ENCODE peak calls at places on chromosomes 11 and 22, in six cellular contexts. S is AG04450; Y is neural progenitor cell; O is CD4-positive, CD25-positive, alpha-beta regulatory T cell; E is thoracic aorta; G is suprapubic skin. M is an unnamed sample.
A peak's percentile ranks its signal among the peaks of the same experiment; 100 is the strongest.

GRCh38 chr11:130545449-130546072 is 97.1 kb downstream of the ADAMTS15 start:
- DNase-seq in S (no peak), Y (no peak), O (no peak), E (no peak), G (no peak), M (no peak)

GRCh38 chr22:28922540-28923244 is 39.3 kb downstream of the ZNRF3 start:
- DNase-seq in S (no peak), Y (no peak), O (no peak), E (no peak), G (no peak), M (no peak)

GRCh38 chr22:19862616-19863246 is 8.1 kb upstream of the GNB1L start:
- DNase-seq in S (no peak), Y (no peak), O (no peak), E (no peak), G (no peak), M (no peak)

GRCh38 chr11:106624377-106624776 is 393.9 kb downstream of the GUCY1A2 start:
- DNase-seq in S (no peak), Y (no peak), O (no peak), E (no peak), G (no peak), M (no peak)

GRCh38 chr11:24005202-24005876 is 491.5 kb upstream of the LUZP2 start:
- DNase-seq in S (no peak), Y (no peak), O (no peak), E (no peak), G (no peak), M (peak; percentile 46)

GRCh38 chr11:82731691-82732277 is 1.9 kb downstream of the FAM181B start:
- DNase-seq in S (no peak), Y (peak; percentile 30), O (no peak), E (no peak), G (no peak), M (no peak)

GRCh38 chr22:48785792-48786678 is 1041.6 kb downstream of the BRD1 start:
- DNase-seq in S (no peak), Y (no peak), O (no peak), E (no peak), G (no peak), M (no peak)

GRCh38 chr22:19807914-19808872 is 46.5 kb downstream of the GNB1L start:
- DNase-seq in S (no peak), Y (no peak), O (no peak), E (no peak), G (peak; percentile 53), M (no peak)

GRCh38 chr11:133347988-133348387 is 184.3 kb downstream of the OPCML start:
- DNase-seq in S (no peak), Y (no peak), O (no peak), E (no peak), G (no peak), M (no peak)

GRCh38 chr11:17972987-17973386 is 39.9 kb downstream of the SERGEF start:
- DNase-seq in S (peak; percentile 83), Y (peak; percentile 80), O (no peak), E (no peak), G (no peak), M (no peak)

GRCh38 chr11:70933986-70934583 is 318.3 kb downstream of the SHANK2 start:
- DNase-seq in S (no peak), Y (no peak), O (no peak), E (no peak), G (no peak), M (no peak)

GRCh38 chr11:78851883-78852586 is 277.4 kb upstream of the NARS2 start:
- DNase-seq in S (no peak), Y (no peak), O (no peak), E (no peak), G (no peak), M (no peak)

GRCh38 chr22:19756288-19757128 is 4.1 kb upstream of the TBX1 start:
- DNase-seq in S (no peak), Y (peak; percentile 74), O (peak; percentile 72), E (no peak), G (no peak), M (peak; percentile 73)

GRCh38 chr22:35892192-35892591 is 136.4 kb downstream of the RBFOX2 start:
- DNase-seq in S (peak; percentile 18), Y (no peak), O (no peak), E (no peak), G (no peak), M (no peak)

GRCh38 chr11:130636672-130637463 is 188.4 kb downstream of the ADAMTS15 start:
- DNase-seq in S (no peak), Y (no peak), O (no peak), E (no peak), G (no peak), M (peak; percentile 42)

GRCh38 chr11:66386171-66387069 is 14.9 kb upstream of the SLC29A2 start:
- DNase-seq in S (peak; percentile 66), Y (peak; percentile 91), O (peak; percentile 77), E (peak; percentile 49), G (peak; percentile 90), M (peak; percentile 82)

GRCh38 chr22:17607891-17608521 is 20.5 kb downstream of the ATP6V1E1 start:
- DNase-seq in S (no peak), Y (no peak), O (no peak), E (no peak), G (no peak), M (no peak)

GRCh38 chr22:37276771-37277170 is 5.5 kb upstream of the CYTH4 start:
- DNase-seq in S (no peak), Y (no peak), O (no peak), E (no peak), G (no peak), M (no peak)

GRCh38 chr11:111555255-111555654 is 14.7 kb downstream of the LAYN start:
- DNase-seq in S (no peak), Y (no peak), O (no peak), E (no peak), G (no peak), M (no peak)

GRCh38 chr11:60363542-60364525 is 14.5 kb upstream of the MS4A7 start:
- DNase-seq in S (no peak), Y (peak; percentile 76), O (peak; percentile 39), E (no peak), G (no peak), M (peak; percentile 76)

GRCh38 chr11:76666408-76666807 is 4.1 kb downstream of the LRRC32 start:
- DNase-seq in S (no peak), Y (peak; percentile 74), O (no peak), E (no peak), G (peak; percentile 65), M (no peak)

GRCh38 chr22:26658161-26658560 is 773 bp downstream of the MIAT start:
- DNase-seq in S (no peak), Y (no peak), O (no peak), E (no peak), G (no peak), M (no peak)

GRCh38 chr11:57330029-57330428 is 5.3 kb upstream of the TNKS1BP1 start:
- DNase-seq in S (no peak), Y (no peak), O (no peak), E (no peak), G (no peak), M (no peak)

GRCh38 chr22:50524664-50525103 is 714 bp downstream of the SCO2 start:
- DNase-seq in S (no peak), Y (no peak), O (no peak), E (no peak), G (peak; percentile 85), M (peak; percentile 83)

GRCh38 chr11:30017467-30017895 is 651 bp upstream of the KCNA4 start:
- DNase-seq in S (no peak), Y (peak; percentile 36), O (no peak), E (no peak), G (no peak), M (no peak)

GRCh38 chr22:39907035-39907434 is 6.2 kb downstream of the GRAP2 start:
- DNase-seq in S (no peak), Y (no peak), O (no peak), E (no peak), G (no peak), M (no peak)

GRCh38 chr22:42299586-42300285 is 29.3 kb upstream of the TCF20 start:
- DNase-seq in S (no peak), Y (peak; percentile 84), O (peak; percentile 62), E (no peak), G (no peak), M (peak; percentile 35)

GRCh38 chr11:2294340-2295290 is 7.1 kb downstream of the C11orf21 start:
- DNase-seq in S (no peak), Y (peak; percentile 0), O (no peak), E (no peak), G (peak; percentile 51), M (no peak)

GRCh38 chr11:2780850-2781412 is 81.1 kb upstream of the KCNQ1OT1 start:
- DNase-seq in S (no peak), Y (no peak), O (no peak), E (no peak), G (no peak), M (no peak)

GRCh38 chr11:94449029-94449428 is 44.6 kb downstream of the MRE11 start:
- DNase-seq in S (no peak), Y (no peak), O (no peak), E (no peak), G (no peak), M (no peak)
- H3K27ac ChIP-seq in S (peak overlapping the region; percentile 12), Y (no peak overlapping the region), O (no peak overlapping the region), E (no peak overlapping the region), G (no peak overlapping the region), M (no peak overlapping the region)

DNA sequence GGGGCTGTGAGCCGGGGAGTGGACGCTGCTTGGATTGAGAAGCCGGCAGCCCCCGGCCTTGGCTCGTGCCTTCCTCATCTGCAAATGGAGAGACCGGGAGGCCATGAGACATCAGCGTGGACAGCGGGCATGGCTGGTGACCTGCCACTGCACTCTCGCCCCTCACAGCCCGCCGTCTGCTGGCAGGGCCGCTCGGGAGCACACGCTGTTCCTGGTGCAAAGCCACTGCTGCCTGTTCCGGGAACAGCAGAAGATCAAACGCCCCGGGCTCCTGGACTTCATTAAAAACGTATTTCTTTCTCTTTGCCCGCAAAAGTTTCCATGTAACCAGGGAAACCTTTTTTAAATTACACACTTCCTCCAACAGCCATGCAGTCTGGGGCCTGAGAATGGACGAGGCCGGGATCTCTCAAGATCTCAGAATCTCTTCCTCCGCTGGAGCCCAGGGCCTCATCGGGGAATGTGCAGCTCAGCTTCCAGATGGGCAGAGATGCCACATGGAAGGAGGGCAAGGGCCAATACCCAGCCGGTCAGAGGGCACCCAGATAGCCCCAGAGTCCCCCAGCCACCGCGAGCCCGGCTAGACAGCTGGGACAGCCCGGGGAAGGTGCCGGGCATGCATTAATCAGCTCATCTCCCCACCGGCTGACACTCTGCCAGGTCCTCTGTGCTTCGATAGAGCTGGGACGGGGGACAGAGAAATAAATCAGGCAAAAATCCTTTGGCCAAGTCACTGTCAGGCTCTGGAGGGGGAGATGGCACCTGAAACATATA is 62.9 kb upstream of the PRR5 start:
- DNase-seq in S (no peak), Y (no peak), O (no peak), E (no peak), G (peak; percentile 81), M (no peak)
- H3K4me3 ChIP-seq in S (no peak overlapping the region), Y (no peak overlapping the region), O (no peak overlapping the region), E (peak overlapping the region; percentile 11), G (no peak overlapping the region), M (no peak overlapping the region)

DNA sequence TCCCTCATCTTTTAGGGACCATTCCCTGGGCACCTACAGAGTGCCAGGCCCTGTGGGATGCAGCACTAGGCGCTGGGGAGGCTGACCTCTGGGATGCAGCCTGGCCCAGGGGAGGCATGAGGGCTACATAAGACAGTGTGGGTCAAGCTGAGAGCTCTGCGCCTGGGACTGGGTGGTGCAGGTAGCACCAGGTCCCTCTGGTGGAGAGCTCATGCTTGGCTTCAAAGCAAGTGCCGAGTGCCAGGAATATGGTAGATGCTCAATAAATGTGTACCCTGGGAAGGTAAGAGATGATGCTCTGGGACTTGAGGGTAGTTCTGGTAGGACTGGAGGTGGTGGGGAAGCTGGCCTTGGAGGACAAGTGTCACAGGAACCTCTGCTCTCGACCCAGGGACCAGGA is 2.0 kb upstream of the MPPED1 start:
- DNase-seq in S (no peak), Y (no peak), O (no peak), E (no peak), G (no peak), M (no peak)
- H3K27ac ChIP-seq in S (no peak overlapping the region), Y (no peak overlapping the region), O (no peak overlapping the region), E (no peak overlapping the region), G (no peak overlapping the region), M (no peak overlapping the region)

GRCh38 chr22:46031066-46031465 is 54.1 kb upstream of the WNT7B start:
- DNase-seq in S (no peak), Y (no peak), O (no peak), E (no peak), G (peak; percentile 59), M (no peak)
- H3K4me3 ChIP-seq in S (no peak overlapping the region), Y (no peak overlapping the region), O (no peak overlapping the region), E (no peak overlapping the region), G (no peak overlapping the region), M (no peak overlapping the region)

M was measured in small intestine.